ENCODE peak calls at places on chromosome X, in nine cellular contexts. X is CD4-positive, CD25-positive, alpha-beta regulatory T cell; R is RWPE2; C is aorta; P is right atrium auricular region; Q is heart left ventricle; S is psoas muscle; D is lower lobe of right lung; H is CD8-positive, alpha-beta memory T cell. V is an unnamed sample.

GRCh38 chrX:30181353-30181752 is 34.0 kb upstream of the MAGEB2 start:
- DNase-seq in X (no peak), R (no peak), C (no peak), P (no peak), Q (no peak), S (no peak), D (no peak), H (no peak), V (no peak)

GRCh38 chrX:9197231-9197630 is 163.3 kb upstream of the FAM9B start:
- DNase-seq in X (no peak), R (no peak), C (no peak), P (no peak), Q (no peak), S (no peak), D (no peak), H (no peak), V (no peak)

GRCh38 chrX:116490091-116490490 is 27.3 kb upstream of the CT83 start:
- DNase-seq in X (no peak), R (no peak), C (no peak), P (no peak), Q (no peak), S (no peak), D (no peak), H (no peak), V (no peak)

GRCh38 chrX:150513564-150513963 is 54.9 kb upstream of the MTM1 start:
- DNase-seq in X (no peak), R (no peak), C (no peak), P (no peak), Q (no peak), S (no peak), D (no peak), H (no peak), V (no peak)

GRCh38 chrX:42127563-42127962 is 204.2 kb upstream of the CASK start:
- DNase-seq in X (no peak), R (no peak), C (no peak), P (no peak), Q (no peak), S (no peak), D (no peak), H (no peak), V (no peak)

GRCh38 chrX:70132244-70132643 is 1.0 kb upstream of the IGBP1 start:
- DNase-seq in X (peak; percentile 9), R (no peak), C (no peak), P (no peak), Q (no peak), S (no peak), D (no peak), H (no peak), V (no peak)

GRCh38 chrX:113260474-113260873 is 419.8 kb upstream of the AMOT start:
- DNase-seq in X (no peak), R (no peak), C (no peak), P (no peak), Q (no peak), S (no peak), D (no peak), H (no peak), V (no peak)

GRCh38 chrX:66872771-66873170 is 233.9 kb upstream of the EDA2R start:
- DNase-seq in X (no peak), R (no peak), C (no peak), P (no peak), Q (no peak), S (no peak), D (no peak), H (no peak), V (no peak)

GRCh38 chrX:2346158-2346557 is 154.6 kb downstream of the DHRSX start:
- DNase-seq in X (no peak), R (no peak), C (no peak), P (no peak), Q (no peak), S (no peak), D (no peak), H (no peak), V (no peak)

GRCh38 chrX:585115-585808 is 45.3 kb upstream of the SHOX start:
- DNase-seq in X (no peak), R (no peak), C (no peak), P (no peak), Q (no peak), S (no peak), D (no peak), H (no peak), V (no peak)

GRCh38 chrX:38819709-38820108 is 18.4 kb downstream of the MID1IP1 start:
- DNase-seq in X (no peak), R (no peak), C (no peak), P (no peak), Q (no peak), S (no peak), D (no peak), H (no peak), V (no peak)

GRCh38 chrX:155767101-155767878 is 113.9 kb upstream of the VAMP7 start:
- DNase-seq in X (peak; percentile 66), R (no peak), C (peak; percentile 62), P (no peak), Q (peak; percentile 45), S (peak; percentile 21), D (peak; percentile 44), H (peak; percentile 2), V (peak; percentile 9)

GRCh38 chrX:74523224-74523623 is 91.2 kb downstream of the RLIM start:
- DNase-seq in X (no peak), R (no peak), C (no peak), P (no peak), Q (no peak), S (no peak), D (no peak), H (no peak), V (no peak)

GRCh38 chrX:127038065-127038464 is 218.5 kb downstream of the PRR32 start:
- DNase-seq in X (no peak), R (no peak), C (no peak), P (no peak), Q (no peak), S (no peak), D (no peak), H (no peak), V (no peak)

DNA sequence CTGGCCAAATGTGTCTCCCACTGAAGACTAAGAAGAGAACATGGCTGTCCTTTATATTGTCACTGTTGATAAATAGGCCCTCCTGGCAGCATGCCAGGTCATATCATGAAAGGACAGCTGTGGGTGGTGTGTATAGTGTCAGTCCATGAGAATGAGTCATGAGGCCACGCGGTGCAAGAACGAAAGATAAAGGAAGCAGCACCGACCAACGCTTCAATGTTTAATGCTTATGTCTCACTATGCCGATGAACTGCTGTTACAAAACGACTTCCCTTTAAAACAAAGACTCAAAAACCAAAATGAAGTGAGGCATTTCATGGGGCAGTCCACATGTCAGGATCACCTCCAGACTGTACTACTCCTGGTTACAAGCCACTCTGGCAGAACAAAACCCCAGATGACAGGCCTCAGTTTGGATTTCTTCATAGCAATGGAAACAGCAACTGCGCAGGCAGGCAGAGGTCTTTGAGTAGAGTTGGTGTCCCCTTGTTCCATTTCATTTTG is 5.2 kb upstream of the TCEANC start:
- DNase-seq in X (peak; percentile 75), R (no peak), C (peak; percentile 76), P (peak; percentile 82), Q (peak; percentile 68), S (peak; percentile 48), D (peak; percentile 69), H (no peak), V (peak; percentile 51)
- H3K4me3 ChIP-seq in X (peak overlapping the region; percentile 41), R (no peak overlapping the region), C (no peak overlapping the region), P (no peak overlapping the region), Q (no peak overlapping the region), S (no peak overlapping the region), D (no peak overlapping the region), H (no peak overlapping the region), V (no peak overlapping the region)

GRCh38 chrX:118520858-118521206 is 25.2 kb downstream of the DOCK11 start:
- DNase-seq in X (no peak), R (no peak), C (no peak), P (no peak), Q (no peak), S (no peak), D (no peak), H (no peak), V (no peak)

GRCh38 chrX:118521435-118521834 is 25.8 kb downstream of the DOCK11 start:
- DNase-seq in X (no peak), R (no peak), C (no peak), P (no peak), Q (no peak), S (no peak), D (no peak), H (no peak), V (no peak)

GRCh38 chrX:118522230-118522926 is 26.8 kb downstream of the DOCK11 start:
- DNase-seq in X (no peak), R (no peak), C (no peak), P (no peak), Q (no peak), S (no peak), D (no peak), H (no peak), V (no peak)

GRCh38 chrX:118519411-118520205 is 24.0 kb downstream of the DOCK11 start:
- DNase-seq in X (no peak), R (no peak), C (no peak), P (no peak), Q (no peak), S (no peak), D (no peak), H (no peak), V (no peak)

GRCh38 chrX:118520206-118520857 is 24.7 kb downstream of the DOCK11 start:
- DNase-seq in X (no peak), R (no peak), C (no peak), P (no peak), Q (no peak), S (no peak), D (no peak), H (no peak), V (no peak)
- H3K27ac ChIP-seq in X (peak overlapping the region; percentile 67), R (peak overlapping the region; percentile 47), C (no peak overlapping the region), P (peak overlapping the region; percentile 56), Q (no peak overlapping the region), S (no peak overlapping the region), D (no peak overlapping the region), H (peak overlapping the region; percentile 24), V (no peak overlapping the region)

GRCh38 chrX:45768666-45769065 is 568.0 kb upstream of the DIPK2B start:
- DNase-seq in X (no peak), R (no peak), C (no peak), P (no peak), Q (no peak), S (no peak), D (no peak), H (no peak), V (no peak)
- H3K4me3 ChIP-seq in X (peak overlapping the region; percentile 95), R (peak overlapping the region; percentile 53), C (no peak overlapping the region), P (peak overlapping the region; percentile 34), Q (peak overlapping the region; percentile 56), S (peak overlapping the region; percentile 57), D (peak overlapping the region; percentile 57), H (peak overlapping the region; percentile 64), V (peak overlapping the region; percentile 44)

DNA sequence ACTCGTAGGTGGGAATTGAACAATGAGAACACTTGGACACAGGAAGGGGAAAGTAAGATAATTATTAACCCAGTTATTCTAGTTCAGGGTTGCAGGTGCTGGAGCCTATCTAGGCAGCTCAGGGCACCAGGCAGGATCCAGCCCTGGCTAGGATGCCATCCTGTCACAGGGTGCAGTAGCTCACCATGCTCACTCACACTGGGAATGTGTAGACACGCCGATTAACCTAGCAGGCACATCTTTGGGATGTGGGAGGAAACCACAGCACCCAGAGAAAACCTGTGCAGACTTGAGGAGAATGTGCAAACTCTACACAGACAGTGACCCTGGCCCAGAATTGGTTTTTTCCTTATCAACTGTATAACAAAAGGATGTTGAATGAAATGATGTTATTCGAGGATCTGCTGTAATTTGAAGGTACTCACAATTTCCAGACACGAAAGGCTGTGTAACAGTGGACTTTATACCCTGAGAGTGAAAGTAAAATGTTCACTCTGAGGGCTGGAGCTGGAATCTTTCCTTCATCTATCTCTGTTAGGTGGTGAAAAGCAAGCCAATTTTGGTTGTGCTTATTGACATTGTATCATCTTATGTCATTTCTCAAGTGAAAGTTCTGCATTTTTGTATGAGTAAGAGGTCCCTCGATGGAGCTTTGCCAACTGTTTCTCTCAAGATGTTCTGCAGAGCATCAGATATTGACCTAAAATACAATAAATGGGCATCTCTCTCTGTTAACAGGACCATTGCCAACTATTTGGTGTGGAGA is 78.8 kb downstream of the PHEX start:
- DNase-seq in X (no peak), R (no peak), C (no peak), P (no peak), Q (no peak), S (no peak), D (no peak), H (no peak), V (no peak)
- H3K27ac ChIP-seq in X (no peak overlapping the region), R (no peak overlapping the region), C (no peak overlapping the region), P (no peak overlapping the region), Q (no peak overlapping the region), S (no peak overlapping the region), D (no peak overlapping the region), H (no peak overlapping the region), V (no peak overlapping the region)